ENCODE peak calls at places on chromosomes 11 and 22, in five cellular contexts. One of them, this sample, is unnamed.

GRCh38 chr22:38948181-38948940 is 9.0 kb upstream of the APOBEC3A start:
- DNase-seq in fibroblast of pulmonary artery: no peak
- DNase-seq in pancreas: peak
- DNase-seq in CD8-positive, alpha-beta T cell: no peak
- DNase-seq in ovary: no peak
- DNase-seq in this sample: peak

GRCh38 chr11:37370817-37371216 is 772.8 kb upstream of the RAG2 start:
- DNase-seq in pancreas: no peak
- DNase-seq in CD8-positive, alpha-beta T cell: no peak
- DNase-seq in ovary: no peak
- DNase-seq in fibroblast of pulmonary artery: no peak
- DNase-seq in this sample: no peak

GRCh38 chr11:75402002-75402773 is 2.9 kb downstream of the RPS3 start:
- DNase-seq in fibroblast of pulmonary artery: no peak
- DNase-seq in CD8-positive, alpha-beta T cell: no peak
- DNase-seq in ovary: no peak
- DNase-seq in pancreas: no peak
- DNase-seq in this sample: no peak

GRCh38 chr11:6745465-6746015 is 26.2 kb downstream of the OR2AG2 start:
- DNase-seq in pancreas: no peak
- DNase-seq in ovary: no peak
- DNase-seq in fibroblast of pulmonary artery: no peak
- DNase-seq in CD8-positive, alpha-beta T cell: no peak
- DNase-seq in this sample: no peak

GRCh38 chr11:99020324-99021225 is at the start of gene CNTN5:
- DNase-seq in ovary: no peak
- DNase-seq in CD8-positive, alpha-beta T cell: no peak
- DNase-seq in pancreas: peak
- DNase-seq in fibroblast of pulmonary artery: peak
- DNase-seq in this sample: peak

GRCh38 chr11:6505577-6506240 is 8.6 kb downstream of the DNHD1 start:
- DNase-seq in ovary: no peak
- DNase-seq in pancreas: no peak
- DNase-seq in fibroblast of pulmonary artery: peak
- DNase-seq in CD8-positive, alpha-beta T cell: no peak
- DNase-seq in this sample: no peak

GRCh38 chr11:67996622-67997459 is 7.1 kb downstream of the UNC93B1 start:
- DNase-seq in CD8-positive, alpha-beta T cell: no peak
- DNase-seq in ovary: no peak
- DNase-seq in fibroblast of pulmonary artery: peak
- DNase-seq in pancreas: peak
- DNase-seq in this sample: peak

GRCh38 chr11:121544956-121545355 is 92.2 kb upstream of the SORL1-AS1 start:
- DNase-seq in ovary: no peak
- DNase-seq in pancreas: no peak
- DNase-seq in CD8-positive, alpha-beta T cell: peak
- DNase-seq in fibroblast of pulmonary artery: no peak
- DNase-seq in this sample: no peak

GRCh38 chr11:63738720-63739360 is 29.7 kb downstream of the ZFTA start:
- DNase-seq in fibroblast of pulmonary artery: peak
- DNase-seq in CD8-positive, alpha-beta T cell: peak
- DNase-seq in ovary: peak
- DNase-seq in pancreas: peak
- DNase-seq in this sample: peak

GRCh38 chr11:34869425-34869824 is 46.8 kb downstream of the APIP start:
- DNase-seq in fibroblast of pulmonary artery: no peak
- DNase-seq in pancreas: no peak
- DNase-seq in ovary: no peak
- DNase-seq in CD8-positive, alpha-beta T cell: no peak
- DNase-seq in this sample: no peak

GRCh38 chr11:111456086-111456858 is 55.9 kb downstream of the BTG4 start:
- DNase-seq in fibroblast of pulmonary artery: no peak
- DNase-seq in ovary: no peak
- DNase-seq in pancreas: no peak
- DNase-seq in CD8-positive, alpha-beta T cell: no peak
- DNase-seq in this sample: no peak

GRCh38 chr11:22508691-22509090 is 116.9 kb downstream of the FANCF start:
- DNase-seq in ovary: no peak
- DNase-seq in fibroblast of pulmonary artery: no peak
- DNase-seq in CD8-positive, alpha-beta T cell: no peak
- DNase-seq in pancreas: no peak
- DNase-seq in this sample: no peak

GRCh38 chr11:77882396-77882795 is 61.5 kb downstream of the AAMDC start:
- DNase-seq in CD8-positive, alpha-beta T cell: no peak
- DNase-seq in ovary: no peak
- DNase-seq in pancreas: no peak
- DNase-seq in fibroblast of pulmonary artery: no peak
- DNase-seq in this sample: no peak

GRCh38 chr11:128302425-128303186 is 284.8 kb downstream of the ETS1 start:
- DNase-seq in pancreas: no peak
- DNase-seq in fibroblast of pulmonary artery: no peak
- DNase-seq in ovary: no peak
- DNase-seq in CD8-positive, alpha-beta T cell: peak
- DNase-seq in this sample: peak

GRCh38 chr11:132196928-132197327 is 826.5 kb downstream of the NTM start:
- DNase-seq in ovary: no peak
- DNase-seq in fibroblast of pulmonary artery: no peak
- DNase-seq in CD8-positive, alpha-beta T cell: no peak
- DNase-seq in pancreas: no peak
- DNase-seq in this sample: no peak

GRCh38 chr11:20090654-20091374 is 69.5 kb downstream of the DBX1 start:
- DNase-seq in pancreas: no peak
- DNase-seq in fibroblast of pulmonary artery: no peak
- DNase-seq in CD8-positive, alpha-beta T cell: no peak
- DNase-seq in ovary: no peak
- DNase-seq in this sample: no peak

GRCh38 chr11:121145826-121146225 is 44.8 kb downstream of the TECTA start:
- DNase-seq in pancreas: no peak
- DNase-seq in fibroblast of pulmonary artery: no peak
- DNase-seq in ovary: no peak
- DNase-seq in CD8-positive, alpha-beta T cell: no peak
- DNase-seq in this sample: no peak

GRCh38 chr22:16601437-16602223 is 9.0 kb upstream of the CCT8L2 start:
- DNase-seq in CD8-positive, alpha-beta T cell: no peak
- DNase-seq in fibroblast of pulmonary artery: peak
- DNase-seq in pancreas: no peak
- DNase-seq in ovary: peak
- DNase-seq in this sample: no peak

GRCh38 chr11:100753144-100753543 is 66.1 kb downstream of the ARHGAP42 start:
- DNase-seq in ovary: no peak
- DNase-seq in CD8-positive, alpha-beta T cell: no peak
- DNase-seq in fibroblast of pulmonary artery: no peak
- DNase-seq in pancreas: no peak
- DNase-seq in this sample: no peak

GRCh38 chr11:16166571-16166970 is 189.8 kb downstream of the SOX6 start:
- DNase-seq in ovary: no peak
- DNase-seq in CD8-positive, alpha-beta T cell: no peak
- DNase-seq in pancreas: no peak
- DNase-seq in fibroblast of pulmonary artery: no peak
- DNase-seq in this sample: no peak

GRCh38 chr11:22521226-22521625 is 104.4 kb downstream of the FANCF start:
- DNase-seq in CD8-positive, alpha-beta T cell: no peak
- DNase-seq in fibroblast of pulmonary artery: peak
- DNase-seq in pancreas: no peak
- DNase-seq in ovary: no peak
- DNase-seq in this sample: no peak

GRCh38 chr11:73192272-73192671 is 25.8 kb upstream of the P2RY2 start:
- DNase-seq in fibroblast of pulmonary artery: no peak
- DNase-seq in pancreas: no peak
- DNase-seq in CD8-positive, alpha-beta T cell: no peak
- DNase-seq in ovary: no peak
- DNase-seq in this sample: no peak

GRCh38 chr22:42257386-42257785 is 13.1 kb downstream of the TCF20 start:
- DNase-seq in CD8-positive, alpha-beta T cell: no peak
- DNase-seq in fibroblast of pulmonary artery: no peak
- DNase-seq in pancreas: no peak
- DNase-seq in ovary: no peak
- DNase-seq in this sample: no peak

GRCh38 chr22:27499121-27499520 is 302.4 kb downstream of the MN1 start:
- DNase-seq in CD8-positive, alpha-beta T cell: no peak
- DNase-seq in fibroblast of pulmonary artery: no peak
- DNase-seq in pancreas: no peak
- DNase-seq in ovary: no peak
- DNase-seq in this sample: no peak

DNA sequence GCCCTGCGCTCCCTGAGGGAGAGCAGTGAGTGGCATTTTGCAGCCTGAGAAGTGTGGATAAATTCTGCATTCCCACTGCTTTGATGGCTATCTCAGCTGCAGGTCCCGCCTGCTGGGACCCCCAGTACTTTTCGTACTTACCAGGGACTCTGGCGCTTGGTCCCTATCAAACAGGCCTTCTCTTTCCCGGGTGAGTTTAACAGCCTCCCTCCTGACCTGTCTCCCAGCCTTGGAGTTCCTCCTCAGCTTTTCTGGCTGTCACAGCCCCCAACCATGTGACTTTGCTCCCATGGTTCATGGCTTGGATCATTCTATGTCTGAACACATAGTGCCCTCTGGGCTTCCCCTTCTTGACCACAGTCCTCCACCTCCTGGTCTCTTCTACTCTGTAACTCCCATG is 56.9 kb downstream of the PARVA start:
- DNase-seq in pancreas: no peak
- DNase-seq in fibroblast of pulmonary artery: no peak
- DNase-seq in CD8-positive, alpha-beta T cell: no peak
- DNase-seq in ovary: no peak
- DNase-seq in this sample: no peak
- H3K4me3 ChIP-seq in pancreas: no peak
- H3K4me3 ChIP-seq in fibroblast of pulmonary artery: no peak
- H3K4me3 ChIP-seq in CD8-positive, alpha-beta T cell: no peak
- H3K4me3 ChIP-seq in ovary: no peak
- H3K4me3 ChIP-seq in this sample: no peak

GRCh38 chr11:124717421-124717785 is 22.3 kb upstream of the NRGN start:
- DNase-seq in pancreas: no peak
- DNase-seq in CD8-positive, alpha-beta T cell: no peak
- DNase-seq in ovary: no peak
- DNase-seq in fibroblast of pulmonary artery: peak
- DNase-seq in this sample: no peak
- H3K4me3 ChIP-seq in pancreas: peak
- H3K4me3 ChIP-seq in CD8-positive, alpha-beta T cell: peak
- H3K4me3 ChIP-seq in ovary: no peak
- H3K4me3 ChIP-seq in fibroblast of pulmonary artery: peak
- H3K4me3 ChIP-seq in this sample: no peak

GRCh38 chr22:46047226-46047625 is 70.3 kb upstream of the WNT7B start:
- DNase-seq in fibroblast of pulmonary artery: no peak
- DNase-seq in pancreas: peak
- DNase-seq in ovary: no peak
- DNase-seq in CD8-positive, alpha-beta T cell: no peak
- DNase-seq in this sample: peak
- H3K4me3 ChIP-seq in fibroblast of pulmonary artery: no peak
- H3K4me3 ChIP-seq in pancreas: peak
- H3K4me3 ChIP-seq in ovary: no peak
- H3K4me3 ChIP-seq in CD8-positive, alpha-beta T cell: no peak
- H3K4me3 ChIP-seq in this sample: no peak

GRCh38 chr22:30695351-30695762 is 683 bp downstream of the OSBP2 start:
- DNase-seq in CD8-positive, alpha-beta T cell: no peak
- DNase-seq in fibroblast of pulmonary artery: no peak
- DNase-seq in pancreas: peak
- DNase-seq in ovary: no peak
- DNase-seq in this sample: peak
- H3K4me3 ChIP-seq in CD8-positive, alpha-beta T cell: peak
- H3K4me3 ChIP-seq in fibroblast of pulmonary artery: peak
- H3K4me3 ChIP-seq in pancreas: peak
- H3K4me3 ChIP-seq in ovary: peak
- H3K4me3 ChIP-seq in this sample: peak

GRCh38 chr22:32423664-32424063 is 11.6 kb upstream of the RTCB start:
- DNase-seq in CD8-positive, alpha-beta T cell: no peak
- DNase-seq in ovary: no peak
- DNase-seq in pancreas: no peak
- DNase-seq in fibroblast of pulmonary artery: no peak
- DNase-seq in this sample: no peak
- H3K4me3 ChIP-seq in CD8-positive, alpha-beta T cell: no peak
- H3K4me3 ChIP-seq in ovary: no peak
- H3K4me3 ChIP-seq in pancreas: no peak
- H3K4me3 ChIP-seq in fibroblast of pulmonary artery: no peak
- H3K4me3 ChIP-seq in this sample: no peak

GRCh38 chr11:129894281-129895125 is 875 bp downstream of the NFRKB start:
- DNase-seq in pancreas: no peak
- DNase-seq in CD8-positive, alpha-beta T cell: no peak
- DNase-seq in fibroblast of pulmonary artery: no peak
- DNase-seq in ovary: no peak
- DNase-seq in this sample: no peak
- H3K4me3 ChIP-seq in pancreas: peak
- H3K4me3 ChIP-seq in CD8-positive, alpha-beta T cell: peak
- H3K4me3 ChIP-seq in fibroblast of pulmonary artery: peak
- H3K4me3 ChIP-seq in ovary: peak
- H3K4me3 ChIP-seq in this sample: peak

GRCh38 chr11:96648991-96649390 is 259.2 kb downstream of the JRKL start:
- DNase-seq in CD8-positive, alpha-beta T cell: no peak
- DNase-seq in ovary: no peak
- DNase-seq in fibroblast of pulmonary artery: no peak
- DNase-seq in pancreas: no peak
- DNase-seq in this sample: no peak

GRCh38 chr11:96642584-96642983 is 252.8 kb downstream of the JRKL start:
- DNase-seq in pancreas: no peak
- DNase-seq in ovary: no peak
- DNase-seq in CD8-positive, alpha-beta T cell: no peak
- DNase-seq in fibroblast of pulmonary artery: no peak
- DNase-seq in this sample: no peak

DNA sequence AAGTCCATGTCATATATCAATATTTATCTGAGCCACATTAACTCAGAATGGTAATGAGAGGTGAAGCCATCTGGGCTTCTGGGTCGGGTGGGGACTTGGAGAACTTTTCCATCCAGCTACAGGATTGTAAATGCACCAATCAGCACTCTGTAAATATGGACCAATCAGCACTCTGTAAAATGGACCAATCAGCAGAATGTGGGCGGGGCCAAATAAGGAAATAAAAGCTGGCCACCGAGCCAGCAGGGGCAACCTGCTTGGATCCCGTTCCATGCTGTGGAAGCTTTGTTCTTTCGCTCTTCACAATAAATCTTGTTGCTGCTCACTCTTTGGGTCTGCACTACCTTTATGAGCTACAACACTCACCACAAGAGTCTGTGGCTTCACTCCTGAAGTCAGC is 253.4 kb downstream of the JRKL start:
- DNase-seq in fibroblast of pulmonary artery: no peak
- DNase-seq in CD8-positive, alpha-beta T cell: no peak
- DNase-seq in pancreas: no peak
- DNase-seq in ovary: no peak
- DNase-seq in this sample: no peak
- H3K4me3 ChIP-seq in fibroblast of pulmonary artery: no peak
- H3K4me3 ChIP-seq in CD8-positive, alpha-beta T cell: no peak
- H3K4me3 ChIP-seq in pancreas: no peak
- H3K4me3 ChIP-seq in ovary: no peak
- H3K4me3 ChIP-seq in this sample: no peak